ENCODE peak calls at places on chromosomes 5 and 9, in six cellular contexts. R, B, O, S, K and E are unnamed samples.

GRCh38 chr9:93684161-93684765 is 107.9 kb downstream of the PHF2 start:
- DNase-seq in O (no peak), K (no peak), S (no peak), R (no peak), B (no peak), E (peak; percentile 2)

GRCh38 chr9:121009657-121010056 is 40.4 kb downstream of the C5 start:
- DNase-seq in O (no peak), S (no peak), K (no peak), R (no peak), B (no peak), E (no peak)

GRCh38 chr5:9454012-9454481 is 91.8 kb downstream of the SEMA5A start:
- DNase-seq in S (no peak), R (no peak), B (no peak), O (peak; percentile 79), K (no peak), E (no peak)

GRCh38 chr5:120539471-120539870 is 75.4 kb downstream of the PRR16 start:
- DNase-seq in S (no peak), K (no peak), B (no peak), O (no peak), R (no peak), E (no peak)

GRCh38 chr5:111703662-111704061 is 53.3 kb downstream of the NREP start:
- DNase-seq in S (no peak), R (no peak), K (peak; percentile 71), B (no peak), O (no peak), E (no peak)

GRCh38 chr9:136308262-136309053 is 4.6 kb upstream of the CCDC187 start:
- DNase-seq in O (no peak), K (no peak), S (no peak), B (no peak), R (no peak), E (no peak)

GRCh38 chr9:3912817-3913216 is 387.0 kb upstream of the RFX3 start:
- DNase-seq in R (no peak), S (no peak), O (no peak), B (no peak), K (no peak), E (no peak)

GRCh38 chr9:18531127-18531526 is 57.2 kb downstream of the ADAMTSL1 start:
- DNase-seq in R (no peak), S (no peak), B (no peak), O (no peak), K (no peak), E (no peak)

GRCh38 chr9:132324425-132324824 is 30.4 kb downstream of the SETX start:
- DNase-seq in K (no peak), B (no peak), R (no peak), O (no peak), S (peak; percentile 7), E (no peak)

GRCh38 chr5:56047448-56047847 is 52.7 kb upstream of the IL6ST start:
- DNase-seq in B (no peak), O (no peak), R (no peak), K (no peak), S (no peak), E (no peak)

GRCh38 chr5:32331217-32331926 is 18.6 kb upstream of the MTMR12 start:
- DNase-seq in O (no peak), K (no peak), R (no peak), S (no peak), B (peak; percentile 51), E (no peak)

GRCh38 chr5:124633209-124633608 is 113.2 kb downstream of the ZNF608 start:
- DNase-seq in O (no peak), K (no peak), R (no peak), B (no peak), S (no peak), E (no peak)

GRCh38 chr5:124630767-124631704 is 115.4 kb downstream of the ZNF608 start:
- DNase-seq in K (no peak), R (no peak), B (no peak), O (no peak), S (no peak), E (no peak)

GRCh38 chr5:124634820-124635323 is 111.6 kb downstream of the ZNF608 start:
- DNase-seq in B (no peak), S (no peak), O (no peak), R (no peak), K (no peak), E (no peak)

GRCh38 chr5:124631874-124632550 is 114.4 kb downstream of the ZNF608 start:
- DNase-seq in B (no peak), R (no peak), O (no peak), S (no peak), K (no peak), E (no peak)

GRCh38 chr5:124634228-124634819 is 112.1 kb downstream of the ZNF608 start:
- DNase-seq in K (no peak), O (no peak), B (no peak), S (no peak), R (no peak), E (no peak)
- H3K27ac ChIP-seq in K (no peak overlapping the region), O (no peak overlapping the region), B (peak overlapping the region; percentile 27), S (no peak overlapping the region), R (no peak overlapping the region), E (no peak overlapping the region)

GRCh38 chr9:133653638-133654037 is 17.5 kb downstream of the DBH start:
- DNase-seq in S (no peak), B (no peak), K (no peak), R (no peak), O (no peak), E (no peak)
- H3K27me3 ChIP-seq in S (no peaks in the 10 kb centered on the region), B (no peaks in the 10 kb centered on the region), K (peaks cover 7% of the 10 kb centered on the region), R (no peaks in the 10 kb centered on the region), O (no peaks in the 10 kb centered on the region), E (no peaks in the 10 kb centered on the region)

DNA sequence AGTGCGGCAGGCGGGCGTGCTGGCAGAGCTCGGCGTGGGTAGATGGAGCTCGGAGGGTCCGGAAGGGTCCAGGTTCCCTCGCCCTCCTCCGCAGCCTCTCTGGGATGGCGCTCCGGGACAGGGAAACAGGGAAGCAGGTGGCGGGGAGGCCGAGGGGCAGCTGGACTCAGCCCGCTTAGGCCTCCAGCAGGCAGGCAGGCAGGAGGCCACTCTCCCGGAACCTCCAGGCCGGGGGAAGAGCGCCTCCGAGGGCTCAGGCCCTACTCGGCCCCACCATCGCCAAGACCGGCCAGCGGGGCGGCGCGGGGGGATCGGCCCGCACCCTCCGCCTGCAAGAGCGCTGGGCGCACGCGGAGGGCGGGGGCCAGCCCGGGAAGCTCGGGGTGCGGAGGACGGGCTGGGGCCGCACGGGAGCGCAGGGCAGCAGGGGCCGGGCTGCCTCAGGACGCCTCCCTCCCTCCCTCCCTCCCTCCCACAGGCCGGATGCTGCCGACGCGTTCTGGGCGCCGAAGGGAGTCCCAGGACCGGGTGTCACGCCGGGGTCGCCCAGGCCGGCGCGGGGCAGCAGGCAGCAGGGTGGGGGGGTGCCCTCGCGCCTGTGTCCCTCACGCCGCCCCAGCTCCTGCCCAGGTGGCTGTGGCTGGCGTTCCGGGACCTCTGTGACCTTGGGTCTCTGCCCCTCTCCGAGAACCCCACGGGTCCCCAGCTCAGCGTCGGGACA is 977 bp downstream of the MGAT4B start:
- DNase-seq in K (no peak), S (peak; percentile 46), O (no peak), B (peak; percentile 51), R (no peak), E (no peak)
- TF ChIP-seq POLR2A in K (peak; percentile 72), S (no peak), O (no peak), B (no peak), R (no peak), E (no peak)

GRCh38 chr5:51208291-51208690 is 175.0 kb upstream of the ISL1 start:
- DNase-seq in R (no peak), K (no peak), B (no peak), O (no peak), S (no peak), E (no peak)
- H3K27ac ChIP-seq in R (no peak overlapping the region), K (no peak overlapping the region), B (no peak overlapping the region), O (no peak overlapping the region), S (no peak overlapping the region), E (no peak overlapping the region)

DNA sequence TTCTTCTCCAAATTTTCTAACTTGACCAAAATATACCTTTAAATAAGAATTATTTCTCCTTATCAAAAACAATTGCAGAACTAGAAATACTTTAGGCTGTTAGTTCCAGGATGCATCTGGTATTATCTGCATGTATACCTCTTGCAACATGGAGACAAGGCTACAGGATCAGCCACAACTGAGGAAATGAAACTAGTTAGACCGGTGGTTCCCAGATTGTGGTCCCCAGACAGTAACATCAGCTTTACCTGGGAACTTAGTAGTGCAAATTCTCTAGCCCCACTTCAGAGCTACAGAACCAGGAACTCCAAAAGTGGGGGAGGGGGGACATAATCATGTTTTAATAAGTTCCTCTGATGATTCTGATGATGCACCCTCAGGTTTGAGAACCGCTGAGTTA is 61.6 kb upstream of the C9orf72 start:
- DNase-seq in B (no peak), O (no peak), S (no peak), R (no peak), K (no peak), E (no peak)
- H3K27me3 ChIP-seq in B (no peaks in the 10 kb centered on the region), O (no peaks in the 10 kb centered on the region), S (no peaks in the 10 kb centered on the region), R (no peaks in the 10 kb centered on the region), K (no peaks in the 10 kb centered on the region), E (no peaks in the 10 kb centered on the region)

GRCh38 chr5:2383678-2384025 is 367.8 kb downstream of the IRX2 start:
- DNase-seq in K (no peak), O (no peak), R (no peak), S (no peak), B (no peak), E (no peak)
- TF ChIP-seq POLR2A in K (no peak), O (no peak), R (no peak), S (no peak), B (no peak), E (no peak)

GRCh38 chr5:139745800-139746690 is 49.6 kb upstream of the PSD2 start:
- DNase-seq in S (peak; percentile 67), K (no peak), B (peak; percentile 71), R (no peak), O (peak; percentile 85), E (peak; percentile 38)

GRCh38 chr5:139749242-139749641 is 46.4 kb upstream of the PSD2 start:
- DNase-seq in B (peak; percentile 22), R (no peak), O (no peak), K (no peak), S (no peak), E (no peak)

GRCh38 chr5:139746691-139747582 is 48.7 kb upstream of the PSD2 start:
- DNase-seq in B (peak; percentile 47), O (peak; percentile 86), K (peak; percentile 66), S (no peak), R (no peak), E (no peak)

GRCh38 chr5:139747583-139748504 is 47.8 kb upstream of the PSD2 start:
- DNase-seq in K (no peak), S (peak; percentile 21), O (peak; percentile 85), B (peak; percentile 65), R (no peak), E (no peak)

DNA sequence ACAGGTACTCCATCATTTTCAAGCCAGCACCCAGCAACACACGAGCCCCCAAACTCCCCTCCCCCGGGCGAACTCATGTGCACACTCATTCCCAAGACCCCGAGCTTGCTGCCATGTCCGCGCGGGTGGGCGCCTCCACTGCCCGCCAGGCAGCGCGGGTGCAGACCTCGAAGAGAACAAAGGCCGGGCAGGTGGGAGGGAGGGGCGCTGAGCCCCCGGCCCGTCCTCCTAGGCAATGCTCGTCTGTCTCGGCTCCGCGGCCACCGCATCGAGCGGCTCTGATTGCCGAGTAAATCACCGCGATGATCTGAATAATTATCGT is 47.1 kb upstream of the PSD2 start:
- DNase-seq in K (no peak), O (no peak), R (no peak), S (no peak), B (no peak), E (no peak)
- H3K27ac ChIP-seq in K (no peak overlapping the region), O (no peak overlapping the region), R (no peak overlapping the region), S (no peak overlapping the region), B (no peak overlapping the region), E (no peak overlapping the region)

GRCh38 chr9:126609191-126609590 is 4.5 kb upstream of the LMX1B start:
- DNase-seq in S (no peak), R (no peak), K (no peak), B (no peak), O (no peak), E (no peak)
- H3K27me3 ChIP-seq in S (peaks cover 44% of the 10 kb centered on the region), R (peaks cover 27% of the 10 kb centered on the region), K (peaks cover 2% of the 10 kb centered on the region), B (peaks cover 23% of the 10 kb centered on the region), O (no peaks in the 10 kb centered on the region), E (peaks cover 62% of the 10 kb centered on the region)